ENCODE peak calls at places on chromosomes 4 and X, in seven cellular contexts. L is A673, W is astrocyte of the spinal cord, M is cardiac muscle cell, U is upper lobe of right lung, Q is epithelial cell of esophagus, B is HL-60. P is an unnamed sample.

GRCh38 chr4:155529197-155529596 is 137.5 kb upstream of the GUCY1A1 start:
- DNase-seq in U (no peak), L (peak; percentile 23), B (no peak), W (no peak), M (peak; percentile 24), Q (peak; percentile 53), P (peak; percentile 74)

GRCh38 chrX:40077176-40077575 is 20.6 kb downstream of the BCOR start:
- DNase-seq in L (no peak), U (no peak), B (no peak), Q (no peak), W (no peak), M (no peak), P (no peak)

GRCh38 chrX:34900691-34901090 is 41.9 kb upstream of the FAM47B start:
- DNase-seq in Q (no peak), U (no peak), B (no peak), W (no peak), M (no peak), L (no peak), P (no peak)

GRCh38 chr4:74364649-74365491 is at the start of gene EREG:
- DNase-seq in M (peak; percentile 62), B (no peak), W (peak; percentile 50), L (peak; percentile 36), U (peak; percentile 67), Q (peak; percentile 80), P (peak; percentile 36)

GRCh38 chr4:38145033-38145673 is 185.0 kb downstream of the PTTG2 start:
- DNase-seq in L (no peak), B (no peak), M (no peak), U (no peak), Q (peak; percentile 54), W (no peak), P (no peak)

GRCh38 chr4:179624768-179625181 is 2182.5 kb upstream of the AGA start:
- DNase-seq in Q (peak; percentile 78), L (peak; percentile 15), B (no peak), W (peak; percentile 80), U (no peak), M (peak; percentile 40), P (no peak)

GRCh38 chr4:99383381-99383780 is 30.8 kb upstream of the ADH1C start:
- DNase-seq in W (no peak), U (no peak), B (no peak), L (no peak), Q (no peak), M (no peak), P (no peak)

GRCh38 chrX:53685711-53686110 is 808 bp downstream of the HUWE1 start:
- DNase-seq in B (no peak), U (no peak), Q (peak; percentile 19), L (no peak), M (no peak), W (no peak), P (no peak)

GRCh38 chrX:46574941-46575381 is 1.4 kb downstream of the CHST7 start:
- DNase-seq in U (peak; percentile 68), M (peak; percentile 50), Q (peak; percentile 49), B (no peak), W (no peak), L (peak; percentile 19), P (peak; percentile 26)

GRCh38 chrX:109826954-109827708 is 94.1 kb upstream of the ACSL4 start:
- DNase-seq in L (no peak), B (no peak), W (peak; percentile 55), Q (peak; percentile 51), M (no peak), U (no peak), P (no peak)

GRCh38 chr4:100790838-100791615 is 273.2 kb upstream of the EMCN start:
- DNase-seq in W (no peak), B (no peak), Q (no peak), L (no peak), M (no peak), U (no peak), P (no peak)

GRCh38 chr4:176001171-176002006 is 64.3 kb upstream of the WDR17 start:
- DNase-seq in B (no peak), M (peak; percentile 68), Q (peak; percentile 22), U (peak; percentile 73), L (peak; percentile 14), W (peak; percentile 43), P (peak; percentile 28)

GRCh38 chr4:76459291-76459723 is 24.3 kb downstream of the SHROOM3 start:
- DNase-seq in W (peak; percentile 85), Q (peak; percentile 85), M (peak; percentile 32), B (no peak), L (peak; percentile 71), U (no peak), P (peak; percentile 24)

GRCh38 chr4:125104616-125105015 is 210.1 kb upstream of the FAT4 start:
- DNase-seq in Q (no peak), U (no peak), B (no peak), W (peak; percentile 72), L (peak; percentile 43), M (no peak), P (no peak)

GRCh38 chr4:26525136-26525535 is 34.9 kb upstream of the CCKAR start:
- DNase-seq in W (peak; percentile 71), B (no peak), L (no peak), M (no peak), U (no peak), Q (peak; percentile 55), P (no peak)

GRCh38 chr4:1242506-1243450 is 6.2 kb downstream of the CTBP1 start:
- DNase-seq in L (no peak), Q (no peak), M (no peak), U (peak; percentile 32), B (no peak), W (no peak), P (no peak)

GRCh38 chrX:119692241-119693031 is 532 bp downstream of the SEPTIN6 start:
- DNase-seq in W (peak; percentile 20), B (peak; percentile 37), L (peak; percentile 37), M (peak; percentile 47), Q (peak; percentile 36), U (peak; percentile 68), P (peak; percentile 27)

GRCh38 chrX:57817302-57817701 is 93.0 kb downstream of the ZXDA start:
- DNase-seq in U (no peak), W (no peak), Q (no peak), L (peak; percentile 14), M (no peak), B (no peak), P (no peak)
- TF ChIP-seq CTCF in U (peak; percentile 47), W (peak; percentile 29), Q (peak; percentile 32), L (peak; percentile 60), M (peak; percentile 47), B (no peak), P (peak; percentile 28)

GRCh38 chrX:55919367-55920221 is 202.0 kb downstream of the RRAGB start:
- DNase-seq in Q (no peak), M (no peak), U (no peak), W (no peak), L (no peak), B (no peak), P (no peak)
- TF ChIP-seq CTCF in Q (no peak), M (no peak), U (no peak), W (no peak), L (no peak), B (no peak), P (no peak)

GRCh38 chr4:54062392-54062791 is 2.0 kb downstream of the CHIC2 start:
- DNase-seq in Q (no peak), M (no peak), W (no peak), L (no peak), B (no peak), U (no peak), P (no peak)

GRCh38 chr4:54061873-54062272 is 2.5 kb downstream of the CHIC2 start:
- DNase-seq in W (no peak), M (no peak), Q (no peak), L (no peak), U (no peak), B (no peak), P (no peak)

GRCh38 chr4:54064317-54065275 is at the start of gene CHIC2:
- DNase-seq in L (peak; percentile 89), U (peak; percentile 98), B (peak; percentile 81), M (peak; percentile 96), Q (peak; percentile 97), W (peak; percentile 95), P (peak; percentile 94)

GRCh38 chr4:54063737-54064316 is 578 bp downstream of the CHIC2 start:
- DNase-seq in B (no peak), L (peak; percentile 3), Q (peak; percentile 27), W (no peak), U (peak; percentile 74), M (peak; percentile 34), P (peak; percentile 57)

GRCh38 chr4:54063224-54063623 is 1.2 kb downstream of the CHIC2 start:
- DNase-seq in Q (peak; percentile 57), U (no peak), W (peak; percentile 40), L (no peak), M (no peak), B (no peak), P (peak; percentile 81)
- TF ChIP-seq CTCF in Q (no peak), U (no peak), W (no peak), L (no peak), M (no peak), B (no peak), P (no peak)

GRCh38 chr4:119087121-119087520 is 48.5 kb upstream of the MYOZ2 start:
- DNase-seq in M (no peak), W (peak; percentile 10), L (no peak), U (no peak), Q (no peak), B (no peak), P (peak; percentile 53)
- TF ChIP-seq CTCF in M (peak; percentile 35), W (peak; percentile 46), L (peak; percentile 50), U (peak; percentile 42), Q (peak; percentile 22), B (no peak), P (peak; percentile 22)

DNA sequence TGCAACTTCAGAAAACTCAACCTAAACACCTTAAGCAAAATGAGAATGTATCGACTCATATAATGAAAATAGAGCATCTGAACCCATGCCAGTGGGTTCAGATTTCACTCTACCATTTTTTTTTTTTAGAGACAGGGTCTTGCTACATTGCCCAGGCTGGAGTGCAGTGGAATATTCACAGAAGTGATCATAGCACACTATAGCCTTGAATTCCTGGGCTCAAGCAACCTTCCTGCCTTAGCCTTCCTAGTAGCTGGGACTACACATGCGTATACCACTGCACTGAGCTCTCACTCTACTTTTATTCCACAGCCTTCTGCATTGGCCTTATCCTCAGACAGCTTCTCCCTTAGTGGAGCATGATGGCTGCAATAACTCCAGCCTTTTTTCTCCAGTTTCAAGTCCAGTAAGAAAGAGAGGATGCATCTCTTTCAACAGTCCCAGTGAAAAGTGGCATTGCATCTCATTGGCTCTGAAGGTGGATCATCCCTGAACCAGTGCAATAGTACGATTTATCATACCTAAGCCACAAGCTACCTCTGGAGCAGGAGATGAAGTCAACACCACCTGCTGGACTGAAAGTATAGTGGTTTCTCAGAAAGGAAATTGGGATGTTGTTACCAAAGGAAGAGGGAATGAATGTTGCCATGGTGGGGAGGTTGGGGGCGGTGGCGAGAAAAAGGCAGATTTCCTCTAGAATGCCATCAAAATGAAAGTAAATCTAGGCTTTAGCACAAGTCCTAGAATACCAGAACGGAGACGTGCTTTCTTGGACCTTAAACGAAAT is 2.0 kb upstream of the SOD3 start:
- DNase-seq in B (no peak), W (no peak), L (no peak), U (no peak), Q (peak; percentile 68), M (peak; percentile 11), P (no peak)
- TF ChIP-seq CTCF in B (no peak), W (peak; percentile 40), L (peak; percentile 29), U (peak; percentile 17), Q (peak; percentile 66), M (peak; percentile 33), P (peak; percentile 5)

DNA sequence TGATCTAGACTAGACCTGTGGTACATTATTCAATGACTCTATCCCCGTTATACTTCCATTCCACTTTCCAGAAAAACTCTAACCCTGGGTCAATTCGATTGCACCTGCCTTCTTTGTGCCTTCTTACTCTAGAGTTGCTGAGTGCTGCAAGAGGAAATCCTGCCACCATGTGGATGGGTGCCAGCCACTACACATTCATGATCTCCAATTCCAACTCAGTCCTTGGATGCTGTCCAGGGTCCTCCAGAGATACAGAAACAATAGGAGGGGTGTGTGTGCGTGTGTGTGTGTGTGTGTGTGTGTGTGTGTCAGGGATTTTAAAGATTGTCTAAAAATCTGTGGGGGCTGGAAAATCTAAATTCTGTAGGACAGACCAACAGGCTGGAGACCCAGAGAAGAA is 42.9 kb upstream of the INTS6L start:
- DNase-seq in Q (peak; percentile 77), U (peak; percentile 67), M (peak; percentile 79), B (peak; percentile 17), L (peak; percentile 88), W (peak; percentile 61), P (peak; percentile 82)
- TF ChIP-seq CTCF in Q (peak; percentile 71), U (peak; percentile 36), M (peak; percentile 37), B (peak; percentile 26), L (peak; percentile 65), W (peak; percentile 45), P (peak; percentile 47)

P was measured in endothelial cell of umbilical vein.